ENCODE peak calls at places on chromosomes 11 and 22, in seven cellular contexts. One of them, this sample, is unnamed.

GRCh38 chr11:100753562-100753961 is 66.5 kb downstream of the ARHGAP42 start:
- DNase-seq in osteoblast: no peak
- DNase-seq in CD8-positive, alpha-beta memory T cell: no peak
- DNase-seq in adipocyte: no peak
- DNase-seq in neuronal stem cell: no peak
- DNase-seq in aorta: no peak
- DNase-seq in HFF-Myc: no peak
- DNase-seq in this sample: no peak

GRCh38 chr22:42648368-42649260 is 578 bp downstream of the CYB5R3 start:
- DNase-seq in osteoblast: peak
- DNase-seq in HFF-Myc: no peak
- DNase-seq in neuronal stem cell: no peak
- DNase-seq in aorta: peak
- DNase-seq in CD8-positive, alpha-beta memory T cell: no peak
- DNase-seq in adipocyte: peak
- DNase-seq in this sample: peak

GRCh38 chr11:110809800-110810199 is 97.6 kb upstream of the ARHGAP20 start:
- DNase-seq in HFF-Myc: no peak
- DNase-seq in neuronal stem cell: no peak
- DNase-seq in osteoblast: no peak
- DNase-seq in adipocyte: no peak
- DNase-seq in CD8-positive, alpha-beta memory T cell: no peak
- DNase-seq in aorta: no peak
- DNase-seq in this sample: no peak

GRCh38 chr22:44360686-44361381 is 48.1 kb upstream of the SHISAL1 start:
- DNase-seq in adipocyte: peak
- DNase-seq in HFF-Myc: peak
- DNase-seq in neuronal stem cell: no peak
- DNase-seq in osteoblast: peak
- DNase-seq in aorta: peak
- DNase-seq in CD8-positive, alpha-beta memory T cell: no peak
- DNase-seq in this sample: peak

GRCh38 chr11:74702383-74703007 is 28.7 kb downstream of the CHRDL2 start:
- DNase-seq in adipocyte: peak
- DNase-seq in CD8-positive, alpha-beta memory T cell: peak
- DNase-seq in neuronal stem cell: peak
- DNase-seq in aorta: no peak
- DNase-seq in HFF-Myc: peak
- DNase-seq in osteoblast: peak
- DNase-seq in this sample: peak

GRCh38 chr11:26947904-26948639 is 45.8 kb upstream of the FIBIN start:
- DNase-seq in neuronal stem cell: no peak
- DNase-seq in osteoblast: peak
- DNase-seq in HFF-Myc: no peak
- DNase-seq in aorta: no peak
- DNase-seq in adipocyte: peak
- DNase-seq in CD8-positive, alpha-beta memory T cell: no peak
- DNase-seq in this sample: no peak

GRCh38 chr11:8371516-8371884 is 107.8 kb upstream of the LMO1 start:
- DNase-seq in HFF-Myc: no peak
- DNase-seq in neuronal stem cell: no peak
- DNase-seq in adipocyte: no peak
- DNase-seq in aorta: no peak
- DNase-seq in osteoblast: no peak
- DNase-seq in CD8-positive, alpha-beta memory T cell: no peak
- DNase-seq in this sample: no peak

GRCh38 chr11:108897071-108897481 is 232.2 kb downstream of the DDX10 start:
- DNase-seq in HFF-Myc: no peak
- DNase-seq in neuronal stem cell: peak
- DNase-seq in CD8-positive, alpha-beta memory T cell: no peak
- DNase-seq in aorta: no peak
- DNase-seq in adipocyte: peak
- DNase-seq in osteoblast: no peak
- DNase-seq in this sample: no peak

GRCh38 chr11:41245704-41246398 is 213.6 kb downstream of the LRRC4C start:
- DNase-seq in HFF-Myc: no peak
- DNase-seq in osteoblast: no peak
- DNase-seq in neuronal stem cell: no peak
- DNase-seq in CD8-positive, alpha-beta memory T cell: no peak
- DNase-seq in aorta: no peak
- DNase-seq in adipocyte: no peak
- DNase-seq in this sample: no peak

GRCh38 chr11:14327105-14327504 is 31.9 kb downstream of the RRAS2 start:
- DNase-seq in CD8-positive, alpha-beta memory T cell: no peak
- DNase-seq in HFF-Myc: no peak
- DNase-seq in adipocyte: no peak
- DNase-seq in osteoblast: no peak
- DNase-seq in neuronal stem cell: no peak
- DNase-seq in aorta: no peak
- DNase-seq in this sample: no peak
- H3K4me3 ChIP-seq in CD8-positive, alpha-beta memory T cell: no peak
- H3K4me3 ChIP-seq in HFF-Myc: no peak
- H3K4me3 ChIP-seq in adipocyte: no peak
- H3K4me3 ChIP-seq in osteoblast: no peak
- H3K4me3 ChIP-seq in neuronal stem cell: no peak
- H3K4me3 ChIP-seq in aorta: no peak
- H3K4me3 ChIP-seq in this sample: no peak

GRCh38 chr22:41308054-41308453 is 6.7 kb downstream of the ZC3H7B start:
- DNase-seq in adipocyte: no peak
- DNase-seq in CD8-positive, alpha-beta memory T cell: no peak
- DNase-seq in osteoblast: peak
- DNase-seq in aorta: no peak
- DNase-seq in neuronal stem cell: no peak
- DNase-seq in HFF-Myc: no peak
- DNase-seq in this sample: no peak

GRCh38 chr22:41308544-41308947 is 7.2 kb downstream of the ZC3H7B start:
- DNase-seq in HFF-Myc: no peak
- DNase-seq in adipocyte: no peak
- DNase-seq in neuronal stem cell: no peak
- DNase-seq in aorta: no peak
- DNase-seq in osteoblast: peak
- DNase-seq in CD8-positive, alpha-beta memory T cell: no peak
- DNase-seq in this sample: no peak

GRCh38 chr22:41314821-41315220 is 13.5 kb downstream of the ZC3H7B start:
- DNase-seq in CD8-positive, alpha-beta memory T cell: no peak
- DNase-seq in adipocyte: no peak
- DNase-seq in osteoblast: no peak
- DNase-seq in HFF-Myc: no peak
- DNase-seq in neuronal stem cell: no peak
- DNase-seq in aorta: no peak
- DNase-seq in this sample: no peak

GRCh38 chr22:41311487-41311886 is 10.2 kb downstream of the ZC3H7B start:
- DNase-seq in HFF-Myc: no peak
- DNase-seq in CD8-positive, alpha-beta memory T cell: no peak
- DNase-seq in osteoblast: peak
- DNase-seq in neuronal stem cell: no peak
- DNase-seq in aorta: no peak
- DNase-seq in adipocyte: no peak
- DNase-seq in this sample: no peak

DNA sequence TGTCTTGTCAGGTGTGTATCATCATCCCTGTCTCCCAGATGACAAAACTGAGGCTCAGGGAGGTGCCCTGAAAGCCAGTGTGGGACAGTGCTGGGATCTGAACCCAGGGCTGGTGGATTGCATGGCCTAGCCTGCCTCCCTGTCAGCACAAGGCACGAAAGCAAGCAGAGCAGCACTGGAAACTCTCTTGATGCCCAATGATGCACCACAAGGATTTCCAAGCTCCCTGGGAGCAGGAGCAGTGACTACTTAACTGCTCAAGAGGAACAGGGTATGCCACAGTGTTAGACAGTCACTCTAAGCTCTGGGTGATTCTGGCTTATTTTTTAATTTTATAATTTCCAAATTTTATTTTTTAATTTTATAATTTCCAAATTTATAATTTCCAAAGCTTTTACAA is 9.0 kb downstream of the ZC3H7B start:
- DNase-seq in neuronal stem cell: no peak
- DNase-seq in adipocyte: no peak
- DNase-seq in CD8-positive, alpha-beta memory T cell: no peak
- DNase-seq in HFF-Myc: no peak
- DNase-seq in osteoblast: peak
- DNase-seq in aorta: no peak
- DNase-seq in this sample: no peak
- H3K4me3 ChIP-seq in neuronal stem cell: no peak
- H3K4me3 ChIP-seq in adipocyte: no peak
- H3K4me3 ChIP-seq in CD8-positive, alpha-beta memory T cell: no peak
- H3K4me3 ChIP-seq in HFF-Myc: no peak
- H3K4me3 ChIP-seq in osteoblast: no peak
- H3K4me3 ChIP-seq in aorta: no peak
- H3K4me3 ChIP-seq in this sample: no peak

DNA sequence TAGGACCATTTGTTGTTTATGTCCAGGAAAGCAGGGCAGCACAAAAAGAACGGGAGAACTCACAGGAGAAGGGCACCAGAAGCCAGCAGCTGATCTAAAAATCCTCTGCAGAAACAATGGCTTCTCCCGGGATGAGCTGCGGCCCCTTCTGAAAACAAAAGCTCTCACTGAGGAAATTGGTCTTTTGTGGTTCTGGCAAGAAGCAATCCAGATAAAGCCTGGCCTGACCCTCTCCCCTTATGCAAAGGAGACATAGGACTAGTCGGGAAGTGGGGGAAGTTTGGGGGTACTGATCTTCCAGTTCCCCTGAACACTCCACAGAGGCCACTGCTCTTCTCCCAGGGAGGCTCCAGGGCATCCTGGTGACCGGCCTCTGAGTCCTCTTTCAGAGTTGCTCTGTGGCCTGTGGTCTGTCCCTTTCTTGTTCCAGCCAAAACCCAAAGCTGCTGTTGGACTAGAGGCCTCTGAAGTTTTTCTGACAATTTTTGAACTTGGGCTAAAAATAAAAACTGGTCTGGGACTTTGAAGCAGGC is 381.3 kb upstream of the CADM1 start:
- DNase-seq in adipocyte: no peak
- DNase-seq in HFF-Myc: no peak
- DNase-seq in CD8-positive, alpha-beta memory T cell: no peak
- DNase-seq in aorta: no peak
- DNase-seq in neuronal stem cell: peak
- DNase-seq in osteoblast: no peak
- DNase-seq in this sample: no peak
- H3K4me3 ChIP-seq in adipocyte: no peak
- H3K4me3 ChIP-seq in HFF-Myc: no peak
- H3K4me3 ChIP-seq in CD8-positive, alpha-beta memory T cell: no peak
- H3K4me3 ChIP-seq in aorta: no peak
- H3K4me3 ChIP-seq in neuronal stem cell: no peak
- H3K4me3 ChIP-seq in osteoblast: no peak
- H3K4me3 ChIP-seq in this sample: no peak

DNA sequence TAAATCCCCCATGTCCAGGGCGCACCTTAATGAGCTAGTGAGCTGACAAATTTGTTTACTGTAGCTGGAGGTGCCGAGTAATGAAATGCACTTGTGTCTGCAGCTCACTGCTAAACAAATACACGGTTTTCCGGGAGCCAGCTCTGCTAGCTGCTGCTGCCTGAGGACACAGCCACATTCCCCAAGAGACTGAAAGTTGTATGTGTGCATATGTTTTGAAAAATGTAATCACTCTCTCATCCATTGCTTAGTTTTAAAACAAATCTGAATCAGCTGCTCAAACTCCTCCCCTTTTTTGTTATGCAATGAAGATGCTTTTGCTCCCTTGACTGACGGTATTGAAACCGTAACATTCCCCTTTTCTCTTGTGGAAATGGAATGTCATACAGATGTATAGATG is 62.4 kb upstream of the NNMT start:
- DNase-seq in adipocyte: peak
- DNase-seq in osteoblast: no peak
- DNase-seq in HFF-Myc: no peak
- DNase-seq in aorta: no peak
- DNase-seq in CD8-positive, alpha-beta memory T cell: no peak
- DNase-seq in neuronal stem cell: no peak
- DNase-seq in this sample: no peak
- H3K4me3 ChIP-seq in adipocyte: no peak
- H3K4me3 ChIP-seq in osteoblast: no peak
- H3K4me3 ChIP-seq in HFF-Myc: no peak
- H3K4me3 ChIP-seq in aorta: no peak
- H3K4me3 ChIP-seq in CD8-positive, alpha-beta memory T cell: no peak
- H3K4me3 ChIP-seq in neuronal stem cell: no peak
- H3K4me3 ChIP-seq in this sample: no peak

DNA sequence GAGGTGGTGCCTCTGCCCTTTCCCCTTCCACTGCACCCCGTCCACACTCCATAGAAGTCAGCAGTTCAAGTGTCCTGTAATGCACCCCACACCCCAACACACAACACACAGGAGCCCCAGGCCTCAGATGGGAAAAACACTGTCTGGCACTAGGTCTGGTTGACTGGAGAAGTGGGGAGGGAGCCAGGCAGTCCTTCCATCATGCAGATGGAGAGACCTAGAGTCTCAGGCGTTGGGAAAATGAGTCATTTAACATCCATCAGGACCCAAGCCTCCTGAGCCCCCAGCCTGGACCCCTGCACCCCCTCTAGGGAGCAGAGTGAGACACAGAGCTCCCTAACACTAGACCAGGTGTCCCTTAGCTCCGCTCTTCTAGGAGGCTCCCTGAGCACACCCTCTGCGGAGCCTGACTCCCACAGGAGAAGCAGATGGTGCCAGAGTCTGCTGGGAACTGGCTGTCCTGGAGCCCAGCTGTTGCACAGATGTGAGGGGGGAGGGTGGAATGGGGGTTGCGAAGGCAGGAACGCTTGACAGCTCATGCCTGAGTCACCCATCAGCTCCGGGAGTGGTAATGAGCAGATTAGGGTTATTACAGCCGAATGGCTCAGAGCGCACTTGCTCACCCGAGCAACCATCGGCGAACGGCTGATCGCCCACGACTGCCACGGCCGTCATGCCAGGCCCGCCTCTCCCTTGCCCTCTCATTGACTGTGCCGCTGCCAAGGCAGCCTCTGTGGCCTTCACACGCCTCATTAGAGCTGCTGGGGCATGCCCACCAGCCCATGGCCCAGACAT is 22.1 kb upstream of the SYT7 start:
- DNase-seq in aorta: peak
- DNase-seq in neuronal stem cell: no peak
- DNase-seq in osteoblast: peak
- DNase-seq in CD8-positive, alpha-beta memory T cell: no peak
- DNase-seq in HFF-Myc: peak
- DNase-seq in adipocyte: peak
- DNase-seq in this sample: no peak
- H3K4me3 ChIP-seq in aorta: no peak
- H3K4me3 ChIP-seq in neuronal stem cell: no peak
- H3K4me3 ChIP-seq in osteoblast: peak
- H3K4me3 ChIP-seq in CD8-positive, alpha-beta memory T cell: no peak
- H3K4me3 ChIP-seq in HFF-Myc: no peak
- H3K4me3 ChIP-seq in adipocyte: peak
- H3K4me3 ChIP-seq in this sample: no peak

GRCh38 chr22:19842386-19843106 is 12.1 kb downstream of the GNB1L start:
- DNase-seq in osteoblast: no peak
- DNase-seq in CD8-positive, alpha-beta memory T cell: no peak
- DNase-seq in aorta: no peak
- DNase-seq in neuronal stem cell: no peak
- DNase-seq in HFF-Myc: no peak
- DNase-seq in adipocyte: no peak
- DNase-seq in this sample: no peak
- H3K4me3 ChIP-seq in osteoblast: no peak
- H3K4me3 ChIP-seq in CD8-positive, alpha-beta memory T cell: no peak
- H3K4me3 ChIP-seq in aorta: no peak
- H3K4me3 ChIP-seq in neuronal stem cell: no peak
- H3K4me3 ChIP-seq in HFF-Myc: no peak
- H3K4me3 ChIP-seq in adipocyte: no peak
- H3K4me3 ChIP-seq in this sample: no peak

GRCh38 chr11:14373941-14374646 is 15.1 kb upstream of the RRAS2 start:
- DNase-seq in adipocyte: peak
- DNase-seq in neuronal stem cell: no peak
- DNase-seq in aorta: peak
- DNase-seq in CD8-positive, alpha-beta memory T cell: no peak
- DNase-seq in HFF-Myc: no peak
- DNase-seq in osteoblast: peak
- DNase-seq in this sample: no peak
- H3K4me3 ChIP-seq in adipocyte: peak
- H3K4me3 ChIP-seq in neuronal stem cell: no peak
- H3K4me3 ChIP-seq in aorta: no peak
- H3K4me3 ChIP-seq in CD8-positive, alpha-beta memory T cell: no peak
- H3K4me3 ChIP-seq in HFF-Myc: no peak
- H3K4me3 ChIP-seq in osteoblast: no peak
- H3K4me3 ChIP-seq in this sample: no peak

GRCh38 chr11:78762105-78762504 is 187.4 kb upstream of the NARS2 start:
- DNase-seq in CD8-positive, alpha-beta memory T cell: no peak
- DNase-seq in osteoblast: no peak
- DNase-seq in aorta: no peak
- DNase-seq in HFF-Myc: no peak
- DNase-seq in adipocyte: no peak
- DNase-seq in neuronal stem cell: no peak
- DNase-seq in this sample: no peak
- H3K4me3 ChIP-seq in CD8-positive, alpha-beta memory T cell: no peak
- H3K4me3 ChIP-seq in osteoblast: no peak
- H3K4me3 ChIP-seq in aorta: no peak
- H3K4me3 ChIP-seq in HFF-Myc: no peak
- H3K4me3 ChIP-seq in adipocyte: no peak
- H3K4me3 ChIP-seq in neuronal stem cell: no peak
- H3K4me3 ChIP-seq in this sample: no peak